ENCODE peak calls at places on chromosomes 4 and X, in ten cellular contexts. L is A549; J is NAMALWA; R is stimulated activated CD8-positive, alpha-beta memory T cell treated with anti-CD3 and anti-CD28 coated beads, Interleukin-7, amount 100 ng/mL, for 24 hours; I is fibroblast of the conjunctiva; E is dorsolateral prefrontal cortex; W is body of pancreas; Z is astrocyte of the spinal cord; F is left lung; A is NCI-H774. C is an unnamed sample.

GRCh38 chrX:150935466-150935865 is 37.0 kb upstream of the CD99L2 start:
- DNase-seq in R (no peak), Z (peak; percentile 38), F (no peak), J (no peak), E (no peak), L (no peak), I (no peak), A (no peak), W (no peak), C (peak; percentile 73)

GRCh38 chr4:15868816-15869413 is 69.6 kb downstream of the FGFBP1 start:
- DNase-seq in F (no peak), J (no peak), R (no peak), L (no peak), E (no peak), A (no peak), Z (no peak), W (no peak), I (no peak), C (no peak)

GRCh38 chr4:121139533-121140222 is 24.4 kb downstream of the TNIP3 start:
- DNase-seq in L (no peak), F (peak; percentile 5), J (no peak), A (no peak), Z (peak; percentile 85), E (no peak), I (no peak), R (no peak), W (no peak), C (no peak)

GRCh38 chr4:147778942-147779341 is 47.1 kb downstream of the ARHGAP10 start:
- DNase-seq in E (no peak), L (no peak), I (no peak), A (no peak), F (no peak), J (no peak), W (no peak), Z (no peak), R (no peak), C (no peak)

GRCh38 chr4:721261-722171 is 15.9 kb downstream of the PCGF3 start:
- DNase-seq in L (no peak), R (no peak), J (no peak), I (no peak), W (no peak), E (no peak), A (no peak), Z (no peak), F (peak; percentile 74), C (peak; percentile 33)

GRCh38 chrX:18640686-18641085 is 31.2 kb downstream of the RS1 start:
- DNase-seq in R (no peak), W (no peak), E (no peak), F (no peak), A (no peak), Z (no peak), I (no peak), L (no peak), J (no peak), C (no peak)

GRCh38 chr4:158056689-158057245 is 116.1 kb downstream of the GASK1B start:
- DNase-seq in R (no peak), Z (no peak), E (no peak), W (no peak), J (no peak), I (no peak), A (no peak), L (no peak), F (no peak), C (no peak)

GRCh38 chrX:150759568-150760416 is 66.6 kb downstream of the MTMR1 start:
- DNase-seq in J (no peak), F (no peak), I (no peak), R (no peak), W (no peak), L (no peak), Z (peak; percentile 21), A (no peak), E (no peak), C (no peak)

GRCh38 chrX:125998432-125998831 is 167.7 kb downstream of the DCAF12L2 start:
- DNase-seq in I (no peak), J (peak; percentile 4), R (no peak), A (peak; percentile 15), L (no peak), W (no peak), Z (no peak), F (no peak), E (no peak), C (peak; percentile 21)

C was measured in kidney tubule cell.